ENCODE peak calls at places on chromosome 2, in five cellular contexts. F is stimulated activated CD4-positive, alpha-beta T cell treated with anti-CD3 and anti-CD28 coated beads, Interleukin-2, amount 100 ng/mL, for 24 hours; P is body of pancreas; K is activated gamma-delta T cell treated with Interleukin-2 at 50 U/mL for 16 hours; R is neuronal stem cell. Z is an unnamed sample.

GRCh38 chr2:178845565-178846457 is 38.6 kb upstream of the TTN start:
- DNase-seq in F (no peak), P (no peak), K (no peak), R (no peak), Z (no peak)

GRCh38 chr2:129444417-129445150 is 534.9 kb upstream of the RAB6C start:
- DNase-seq in F (no peak), P (no peak), K (no peak), R (no peak), Z (no peak)

GRCh38 chr2:52821631-52822030 is 946.0 kb upstream of the CHAC2 start:
- DNase-seq in F (no peak), P (no peak), K (no peak), R (no peak), Z (no peak)

GRCh38 chr2:223049356-223049755 is 2.6 kb upstream of the KCNE4 start:
- DNase-seq in F (no peak), P (no peak), K (no peak), R (no peak), Z (no peak)

GRCh38 chr2:83536489-83537020 is 922.5 kb downstream of the SUCLG1 start:
- DNase-seq in F (no peak), P (no peak), K (no peak), R (no peak), Z (no peak)

GRCh38 chr2:196592331-196592911 is 47.1 kb upstream of the CCDC150 start:
- DNase-seq in F (no peak), P (peak; percentile 30), K (no peak), R (peak; percentile 41), Z (peak; percentile 55)

GRCh38 chr2:63049291-63050185 is 1.1 kb upstream of the OTX1 start:
- DNase-seq in F (no peak), P (no peak), K (no peak), R (peak; percentile 41), Z (no peak)

GRCh38 chr2:120587326-120587996 is 148.2 kb upstream of the GLI2 start:
- DNase-seq in F (no peak), P (no peak), K (no peak), R (peak; percentile 41), Z (no peak)

GRCh38 chr2:64284751-64285150 is 140.5 kb upstream of the PELI1 start:
- DNase-seq in F (no peak), P (no peak), K (no peak), R (no peak), Z (no peak)

GRCh38 chr2:176278927-176279326 is 9.7 kb downstream of the MTX2 start:
- DNase-seq in F (no peak), P (no peak), K (no peak), R (no peak), Z (no peak)

GRCh38 chr2:19009510-19009909 is 348.9 kb downstream of the OSR1 start:
- DNase-seq in F (no peak), P (no peak), K (no peak), R (no peak), Z (no peak)

GRCh38 chr2:206764673-206765241 is 371 bp downstream of the MDH1B start:
- DNase-seq in F (no peak), P (no peak), K (no peak), R (no peak), Z (no peak)

GRCh38 chr2:196607073-196607472 is 32.4 kb upstream of the CCDC150 start:
- DNase-seq in F (no peak), P (no peak), K (no peak), R (no peak), Z (no peak)

GRCh38 chr2:128276878-128277675 is 41.6 kb downstream of the HS6ST1 start:
- DNase-seq in F (no peak), P (peak; percentile 3), K (no peak), R (no peak), Z (no peak)

GRCh38 chr2:157052685-157053224 is 204.8 kb upstream of the GALNT5 start:
- DNase-seq in F (no peak), P (no peak), K (no peak), R (no peak), Z (no peak)

GRCh38 chr2:223396993-223397392 is 205.2 kb downstream of the SCG2 start:
- DNase-seq in F (no peak), P (no peak), K (no peak), R (no peak), Z (no peak)

GRCh38 chr2:70718736-70719135 is 49.3 kb downstream of the ADD2 start:
- DNase-seq in F (no peak), P (no peak), K (no peak), R (no peak), Z (no peak)

GRCh38 chr2:74297391-74297790 is 45.8 kb downstream of the SLC4A5 start:
- DNase-seq in F (no peak), P (no peak), K (no peak), R (no peak), Z (no peak)

GRCh38 chr2:128234613-128235012 is 84.1 kb downstream of the HS6ST1 start:
- DNase-seq in F (no peak), P (no peak), K (no peak), R (no peak), Z (no peak)

GRCh38 chr2:230666446-230666845 is 46.2 kb upstream of the CAB39 start:
- DNase-seq in F (no peak), P (no peak), K (no peak), R (no peak), Z (no peak)

GRCh38 chr2:155266579-155266978 is 568.1 kb downstream of the KCNJ3 start:
- DNase-seq in F (no peak), P (no peak), K (no peak), R (no peak), Z (no peak)

GRCh38 chr2:100865819-100866462 is 46.0 kb downstream of the NPAS2 start:
- DNase-seq in F (no peak), P (no peak), K (no peak), R (no peak), Z (no peak)

GRCh38 chr2:220850116-220850515 is 722.0 kb downstream of the EPHA4 start:
- DNase-seq in F (no peak), P (no peak), K (no peak), R (no peak), Z (no peak)

GRCh38 chr2:37000273-37000780 is 34.0 kb upstream of the STRN start:
- DNase-seq in F (no peak), P (no peak), K (no peak), R (no peak), Z (no peak)

GRCh38 chr2:237724811-237725478 is 73.6 kb upstream of the RBM44 start:
- DNase-seq in F (no peak), P (peak; percentile 83), K (no peak), R (no peak), Z (no peak)

GRCh38 chr2:204441316-204441715 is 104.0 kb upstream of the PARD3B start:
- DNase-seq in F (no peak), P (no peak), K (no peak), R (no peak), Z (no peak)